ENCODE peak calls at places on chromosomes 6 and 20, in eight cellular contexts. One of them, this sample, is unnamed.

GRCh38 chr20:31678389-31679356 is 41.0 kb downstream of the COX4I2 start:
- DNase-seq in effector memory CD4-positive, alpha-beta T cell: no peak
- DNase-seq in stimulated activated CD8-positive, alpha-beta memory T cell treated with anti-CD3 and anti-CD28 coated beads, Interleukin-2, amount 100 ng/mL, for 1 hour: no peak
- DNase-seq in GM06990: no peak
- DNase-seq in NCI-H345: no peak
- DNase-seq in hippocampal formation: no peak
- DNase-seq in stimulated activated CD4-positive, alpha-beta T cell treated with anti-CD3 and anti-CD28 coated beads, TNF-alpha, amount 100 ng/mL, for 1 hour: no peak
- DNase-seq in germinal center: no peak
- DNase-seq in this sample: no peak

GRCh38 chr6:69286341-69286740 is 510.5 kb downstream of the LMBRD1 start:
- DNase-seq in effector memory CD4-positive, alpha-beta T cell: no peak
- DNase-seq in stimulated activated CD8-positive, alpha-beta memory T cell treated with anti-CD3 and anti-CD28 coated beads, Interleukin-2, amount 100 ng/mL, for 1 hour: no peak
- DNase-seq in GM06990: no peak
- DNase-seq in NCI-H345: peak
- DNase-seq in hippocampal formation: no peak
- DNase-seq in stimulated activated CD4-positive, alpha-beta T cell treated with anti-CD3 and anti-CD28 coated beads, TNF-alpha, amount 100 ng/mL, for 1 hour: no peak
- DNase-seq in germinal center: no peak
- DNase-seq in this sample: no peak

GRCh38 chr6:72798196-72798595 is 176.3 kb downstream of the KCNQ5 start:
- DNase-seq in effector memory CD4-positive, alpha-beta T cell: no peak
- DNase-seq in stimulated activated CD8-positive, alpha-beta memory T cell treated with anti-CD3 and anti-CD28 coated beads, Interleukin-2, amount 100 ng/mL, for 1 hour: no peak
- DNase-seq in GM06990: no peak
- DNase-seq in NCI-H345: no peak
- DNase-seq in hippocampal formation: no peak
- DNase-seq in stimulated activated CD4-positive, alpha-beta T cell treated with anti-CD3 and anti-CD28 coated beads, TNF-alpha, amount 100 ng/mL, for 1 hour: no peak
- DNase-seq in germinal center: no peak
- DNase-seq in this sample: no peak

GRCh38 chr6:37624606-37625574 is 72.8 kb downstream of the MDGA1 start:
- DNase-seq in effector memory CD4-positive, alpha-beta T cell: no peak
- DNase-seq in stimulated activated CD8-positive, alpha-beta memory T cell treated with anti-CD3 and anti-CD28 coated beads, Interleukin-2, amount 100 ng/mL, for 1 hour: no peak
- DNase-seq in GM06990: peak
- DNase-seq in NCI-H345: peak
- DNase-seq in hippocampal formation: no peak
- DNase-seq in stimulated activated CD4-positive, alpha-beta T cell treated with anti-CD3 and anti-CD28 coated beads, TNF-alpha, amount 100 ng/mL, for 1 hour: no peak
- DNase-seq in germinal center: peak
- DNase-seq in this sample: no peak

GRCh38 chr6:144149894-144150672 is at the start of gene STX11:
- DNase-seq in effector memory CD4-positive, alpha-beta T cell: peak
- DNase-seq in stimulated activated CD8-positive, alpha-beta memory T cell treated with anti-CD3 and anti-CD28 coated beads, Interleukin-2, amount 100 ng/mL, for 1 hour: peak
- DNase-seq in GM06990: peak
- DNase-seq in NCI-H345: peak
- DNase-seq in hippocampal formation: peak
- DNase-seq in stimulated activated CD4-positive, alpha-beta T cell treated with anti-CD3 and anti-CD28 coated beads, TNF-alpha, amount 100 ng/mL, for 1 hour: peak
- DNase-seq in germinal center: peak
- DNase-seq in this sample: peak

GRCh38 chr20:4154958-4155411 is 139.6 kb upstream of the RNF24 start:
- DNase-seq in effector memory CD4-positive, alpha-beta T cell: no peak
- DNase-seq in stimulated activated CD8-positive, alpha-beta memory T cell treated with anti-CD3 and anti-CD28 coated beads, Interleukin-2, amount 100 ng/mL, for 1 hour: no peak
- DNase-seq in GM06990: no peak
- DNase-seq in NCI-H345: no peak
- DNase-seq in hippocampal formation: no peak
- DNase-seq in stimulated activated CD4-positive, alpha-beta T cell treated with anti-CD3 and anti-CD28 coated beads, TNF-alpha, amount 100 ng/mL, for 1 hour: no peak
- DNase-seq in germinal center: no peak
- DNase-seq in this sample: no peak

GRCh38 chr6:123448306-123448884 is 188.4 kb downstream of the TRDN start:
- DNase-seq in effector memory CD4-positive, alpha-beta T cell: no peak
- DNase-seq in stimulated activated CD8-positive, alpha-beta memory T cell treated with anti-CD3 and anti-CD28 coated beads, Interleukin-2, amount 100 ng/mL, for 1 hour: no peak
- DNase-seq in GM06990: no peak
- DNase-seq in NCI-H345: no peak
- DNase-seq in hippocampal formation: no peak
- DNase-seq in stimulated activated CD4-positive, alpha-beta T cell treated with anti-CD3 and anti-CD28 coated beads, TNF-alpha, amount 100 ng/mL, for 1 hour: no peak
- DNase-seq in germinal center: no peak
- DNase-seq in this sample: no peak

GRCh38 chr6:32105433-32105832 is 3.7 kb downstream of the TNXB start:
- DNase-seq in effector memory CD4-positive, alpha-beta T cell: no peak
- DNase-seq in stimulated activated CD8-positive, alpha-beta memory T cell treated with anti-CD3 and anti-CD28 coated beads, Interleukin-2, amount 100 ng/mL, for 1 hour: no peak
- DNase-seq in GM06990: no peak
- DNase-seq in NCI-H345: no peak
- DNase-seq in hippocampal formation: no peak
- DNase-seq in stimulated activated CD4-positive, alpha-beta T cell treated with anti-CD3 and anti-CD28 coated beads, TNF-alpha, amount 100 ng/mL, for 1 hour: no peak
- DNase-seq in germinal center: no peak
- DNase-seq in this sample: no peak

GRCh38 chr6:15327271-15327670 is 81.4 kb downstream of the JARID2 start:
- DNase-seq in effector memory CD4-positive, alpha-beta T cell: no peak
- DNase-seq in stimulated activated CD8-positive, alpha-beta memory T cell treated with anti-CD3 and anti-CD28 coated beads, Interleukin-2, amount 100 ng/mL, for 1 hour: no peak
- DNase-seq in GM06990: peak
- DNase-seq in NCI-H345: no peak
- DNase-seq in hippocampal formation: no peak
- DNase-seq in stimulated activated CD4-positive, alpha-beta T cell treated with anti-CD3 and anti-CD28 coated beads, TNF-alpha, amount 100 ng/mL, for 1 hour: no peak
- DNase-seq in germinal center: peak
- DNase-seq in this sample: no peak

GRCh38 chr20:49983123-49983847 is 505 bp downstream of the SNAI1 start:
- DNase-seq in effector memory CD4-positive, alpha-beta T cell: no peak
- DNase-seq in stimulated activated CD8-positive, alpha-beta memory T cell treated with anti-CD3 and anti-CD28 coated beads, Interleukin-2, amount 100 ng/mL, for 1 hour: no peak
- DNase-seq in GM06990: no peak
- DNase-seq in NCI-H345: no peak
- DNase-seq in hippocampal formation: no peak
- DNase-seq in stimulated activated CD4-positive, alpha-beta T cell treated with anti-CD3 and anti-CD28 coated beads, TNF-alpha, amount 100 ng/mL, for 1 hour: no peak
- DNase-seq in germinal center: peak
- DNase-seq in this sample: no peak

GRCh38 chr6:30556714-30556963 is 350 bp upstream of the GNL1 start:
- DNase-seq in effector memory CD4-positive, alpha-beta T cell: peak
- DNase-seq in stimulated activated CD8-positive, alpha-beta memory T cell treated with anti-CD3 and anti-CD28 coated beads, Interleukin-2, amount 100 ng/mL, for 1 hour: peak
- DNase-seq in GM06990: no peak
- DNase-seq in NCI-H345: no peak
- DNase-seq in hippocampal formation: no peak
- DNase-seq in stimulated activated CD4-positive, alpha-beta T cell treated with anti-CD3 and anti-CD28 coated beads, TNF-alpha, amount 100 ng/mL, for 1 hour: peak
- DNase-seq in germinal center: peak
- DNase-seq in this sample: peak

GRCh38 chr20:46396052-46396451 is 10.4 kb downstream of the ELMO2 start:
- DNase-seq in effector memory CD4-positive, alpha-beta T cell: no peak
- DNase-seq in stimulated activated CD8-positive, alpha-beta memory T cell treated with anti-CD3 and anti-CD28 coated beads, Interleukin-2, amount 100 ng/mL, for 1 hour: no peak
- DNase-seq in GM06990: no peak
- DNase-seq in NCI-H345: no peak
- DNase-seq in hippocampal formation: no peak
- DNase-seq in stimulated activated CD4-positive, alpha-beta T cell treated with anti-CD3 and anti-CD28 coated beads, TNF-alpha, amount 100 ng/mL, for 1 hour: no peak
- DNase-seq in germinal center: no peak
- DNase-seq in this sample: no peak

GRCh38 chr6:150293423-150294280 is 75.2 kb upstream of the IYD start:
- DNase-seq in effector memory CD4-positive, alpha-beta T cell: no peak
- DNase-seq in stimulated activated CD8-positive, alpha-beta memory T cell treated with anti-CD3 and anti-CD28 coated beads, Interleukin-2, amount 100 ng/mL, for 1 hour: no peak
- DNase-seq in GM06990: no peak
- DNase-seq in NCI-H345: no peak
- DNase-seq in hippocampal formation: no peak
- DNase-seq in stimulated activated CD4-positive, alpha-beta T cell treated with anti-CD3 and anti-CD28 coated beads, TNF-alpha, amount 100 ng/mL, for 1 hour: no peak
- DNase-seq in germinal center: no peak
- DNase-seq in this sample: no peak

GRCh38 chr20:17735959-17736621 is 36.3 kb downstream of the BANF2 start:
- DNase-seq in effector memory CD4-positive, alpha-beta T cell: no peak
- DNase-seq in stimulated activated CD8-positive, alpha-beta memory T cell treated with anti-CD3 and anti-CD28 coated beads, Interleukin-2, amount 100 ng/mL, for 1 hour: no peak
- DNase-seq in GM06990: no peak
- DNase-seq in NCI-H345: no peak
- DNase-seq in hippocampal formation: no peak
- DNase-seq in stimulated activated CD4-positive, alpha-beta T cell treated with anti-CD3 and anti-CD28 coated beads, TNF-alpha, amount 100 ng/mL, for 1 hour: no peak
- DNase-seq in germinal center: no peak
- DNase-seq in this sample: no peak

GRCh38 chr20:43442310-43442880 is 15.3 kb upstream of the SRSF6 start:
- DNase-seq in effector memory CD4-positive, alpha-beta T cell: no peak
- DNase-seq in stimulated activated CD8-positive, alpha-beta memory T cell treated with anti-CD3 and anti-CD28 coated beads, Interleukin-2, amount 100 ng/mL, for 1 hour: no peak
- DNase-seq in GM06990: no peak
- DNase-seq in NCI-H345: no peak
- DNase-seq in hippocampal formation: no peak
- DNase-seq in stimulated activated CD4-positive, alpha-beta T cell treated with anti-CD3 and anti-CD28 coated beads, TNF-alpha, amount 100 ng/mL, for 1 hour: no peak
- DNase-seq in germinal center: no peak
- DNase-seq in this sample: no peak

GRCh38 chr6:53203483-53203882 is 54.8 kb upstream of the GCM1 start:
- DNase-seq in effector memory CD4-positive, alpha-beta T cell: no peak
- DNase-seq in stimulated activated CD8-positive, alpha-beta memory T cell treated with anti-CD3 and anti-CD28 coated beads, Interleukin-2, amount 100 ng/mL, for 1 hour: no peak
- DNase-seq in GM06990: no peak
- DNase-seq in NCI-H345: no peak
- DNase-seq in hippocampal formation: no peak
- DNase-seq in stimulated activated CD4-positive, alpha-beta T cell treated with anti-CD3 and anti-CD28 coated beads, TNF-alpha, amount 100 ng/mL, for 1 hour: no peak
- DNase-seq in germinal center: no peak
- DNase-seq in this sample: no peak

GRCh38 chr6:13485923-13486557 is 1.4 kb downstream of the GFOD1 start:
- DNase-seq in effector memory CD4-positive, alpha-beta T cell: no peak
- DNase-seq in stimulated activated CD8-positive, alpha-beta memory T cell treated with anti-CD3 and anti-CD28 coated beads, Interleukin-2, amount 100 ng/mL, for 1 hour: no peak
- DNase-seq in GM06990: peak
- DNase-seq in NCI-H345: peak
- DNase-seq in hippocampal formation: peak
- DNase-seq in stimulated activated CD4-positive, alpha-beta T cell treated with anti-CD3 and anti-CD28 coated beads, TNF-alpha, amount 100 ng/mL, for 1 hour: no peak
- DNase-seq in germinal center: peak
- DNase-seq in this sample: no peak

GRCh38 chr6:74578339-74578738 is 627.5 kb downstream of the COL12A1 start:
- DNase-seq in effector memory CD4-positive, alpha-beta T cell: no peak
- DNase-seq in stimulated activated CD8-positive, alpha-beta memory T cell treated with anti-CD3 and anti-CD28 coated beads, Interleukin-2, amount 100 ng/mL, for 1 hour: no peak
- DNase-seq in GM06990: peak
- DNase-seq in NCI-H345: no peak
- DNase-seq in hippocampal formation: no peak
- DNase-seq in stimulated activated CD4-positive, alpha-beta T cell treated with anti-CD3 and anti-CD28 coated beads, TNF-alpha, amount 100 ng/mL, for 1 hour: no peak
- DNase-seq in germinal center: no peak
- DNase-seq in this sample: no peak

This sample was measured in activated CD4-positive, CD25-positive, alpha-beta regulatory T cell.